ENCODE peak calls at places on chromosomes 11 and 22, in ten cellular contexts. O is NCI-H1694 treated with DMSO at 0.1 percent for 48 hours, C is ELR, Y is Right ventricle myocardium superior, X is hippocampal formation, N is occipital lobe, T is small intestine, Q is NCI-H1436 treated with DMSO at 0.1 percent for 48 hours, B is Ammon's horn, R is Kasumi-1. A is an unnamed sample.

GRCh38 chr11:119727523-119728081 is 1.4 kb downstream of the NECTIN1 start:
- DNase-seq in B (no peak), O (no peak), R (no peak), N (no peak), C (peak), X (no peak), T (peak), Y (no peak), Q (no peak), A (peak)

GRCh38 chr11:94302806-94303205 is 1.6 kb upstream of the IZUMO1R start:
- DNase-seq in Q (peak), O (no peak), R (no peak), X (no peak), B (no peak), T (no peak), Y (no peak), N (no peak), C (no peak), A (no peak)

GRCh38 chr22:30806391-30806861 is 111.8 kb downstream of the OSBP2 start:
- DNase-seq in Q (no peak), Y (no peak), C (peak), B (no peak), T (no peak), R (no peak), X (no peak), O (no peak), N (no peak), A (peak)

GRCh38 chr11:26985941-26986340 is 8.0 kb upstream of the FIBIN start:
- DNase-seq in Y (no peak), T (no peak), O (no peak), N (no peak), Q (no peak), B (no peak), C (no peak), X (no peak), R (no peak), A (no peak)

GRCh38 chr11:32487270-32487669 is 51.9 kb upstream of the WT1 start:
- DNase-seq in B (no peak), T (no peak), C (peak), Y (no peak), N (no peak), O (no peak), R (no peak), Q (no peak), X (no peak), A (no peak)

GRCh38 chr11:20110908-20111669 is 49.2 kb downstream of the DBX1 start:
- DNase-seq in X (no peak), C (peak), Q (peak), R (no peak), N (no peak), O (peak), Y (no peak), T (peak), B (peak), A (peak)

GRCh38 chr22:27881404-27881803 is 37.7 kb downstream of the PITPNB start:
- DNase-seq in O (no peak), N (no peak), B (peak), Q (no peak), Y (peak), T (no peak), R (no peak), C (no peak), X (peak), A (no peak)

GRCh38 chr22:19756288-19757128 is 4.1 kb upstream of the TBX1 start:
- DNase-seq in Q (no peak), N (no peak), T (peak), X (no peak), Y (peak), B (no peak), R (peak), C (peak), O (no peak), A (peak)

GRCh38 chr11:76657824-76658170 is 12.8 kb downstream of the LRRC32 start:
- DNase-seq in O (no peak), Q (no peak), T (no peak), R (no peak), Y (no peak), B (no peak), X (no peak), C (no peak), N (no peak), A (no peak)

GRCh38 chr11:85827768-85828639 is 17.1 kb upstream of the SYTL2 start:
- DNase-seq in X (no peak), B (no peak), R (no peak), O (no peak), N (no peak), C (peak), T (peak), Y (no peak), Q (no peak), A (no peak)

GRCh38 chr11:116986521-116987105 is 111.6 kb downstream of the SIK3 start:
- DNase-seq in Q (no peak), C (peak), R (peak), T (peak), O (no peak), Y (no peak), X (no peak), N (no peak), B (no peak), A (no peak)

GRCh38 chr11:121385693-121386092 is 66.4 kb upstream of the SORL1 start:
- DNase-seq in R (no peak), T (no peak), O (no peak), C (no peak), X (peak), Y (no peak), B (peak), N (no peak), Q (no peak), A (no peak)

GRCh38 chr11:58286249-58286648 is 18.2 kb upstream of the OR10W1 start:
- DNase-seq in Y (no peak), B (no peak), N (no peak), X (no peak), T (peak), C (peak), R (peak), Q (no peak), O (no peak), A (peak)

GRCh38 chr11:86274503-86274902 is 27.5 kb upstream of the HIKESHI start:
- DNase-seq in B (no peak), N (no peak), T (no peak), Y (no peak), C (peak), Q (no peak), R (no peak), O (no peak), X (no peak), A (no peak)